ENCODE peak calls at places on chromosomes 12 and 14, in nine cellular contexts. O is HL-60; C is hypothalamus; I is activated CD4-positive, alpha-beta T cell treated with anti-CD3 and anti-CD28 coated beads for 24 hours; N is GM12865; U is M059J; G is esophagus squamous epithelium; Z is AG08396; D is stimulated activated CD4-positive, alpha-beta T cell treated with anti-CD3 and anti-CD28 coated beads, Interleukin-1b, Interleukin-23, amount 100 ng/mL, for 24 hours. M is an unnamed sample.

GRCh38 chr12:128914908-128915563 is 61.8 kb downstream of the GLT1D1 start:
- DNase-seq in O (peak), Z (no peak), N (peak), I (peak), C (no peak), G (no peak), U (no peak), D (peak), M (no peak)

GRCh38 chr12:106106129-106106566 is 32.6 kb downstream of the NUAK1 start:
- DNase-seq in G (no peak), I (no peak), N (no peak), O (no peak), C (no peak), Z (no peak), U (peak), D (no peak), M (no peak)

GRCh38 chr14:97380539-97380941 is 583.4 kb downstream of the VRK1 start:
- DNase-seq in O (no peak), Z (no peak), I (peak), G (no peak), N (no peak), D (peak), U (peak), C (no peak), M (no peak)

GRCh38 chr12:56958422-56958821 is 1.0 kb upstream of the RDH16 start:
- DNase-seq in I (no peak), O (no peak), D (no peak), N (no peak), U (no peak), G (no peak), Z (no peak), C (no peak), M (no peak)

GRCh38 chr12:68435816-68436215 is 103.7 kb upstream of the MDM1 start:
- DNase-seq in U (peak), D (no peak), I (no peak), C (no peak), N (no peak), Z (peak), G (no peak), O (no peak), M (no peak)

GRCh38 chr12:118038122-118038521 is 21.6 kb downstream of the RFC5 start:
- DNase-seq in G (no peak), N (no peak), O (no peak), Z (no peak), I (no peak), C (no peak), D (no peak), U (no peak), M (no peak)

GRCh38 chr12:25769076-25769945 is 189.2 kb upstream of the RASSF8 start:
- DNase-seq in G (no peak), N (no peak), C (no peak), O (no peak), Z (peak), U (peak), D (no peak), I (no peak), M (peak)

GRCh38 chr12:104799458-104799857 is 158.6 kb downstream of the SLC41A2 start:
- DNase-seq in I (no peak), Z (no peak), U (no peak), O (no peak), G (no peak), N (no peak), C (no peak), D (no peak), M (no peak)

GRCh38 chr14:68544150-68544892 is 248.5 kb downstream of the ZFP36L1 start:
- DNase-seq in Z (peak), U (peak), I (no peak), O (no peak), G (no peak), D (no peak), N (no peak), C (no peak), M (peak)